ENCODE peak calls at places on chromosomes 1 and 21, in five cellular contexts. One of them, this sample, is unnamed.

GRCh38 chr1:53702287-53702805 is 36.6 kb downstream of the GLIS1 start:
- DNase-seq in stimulated activated CD8-positive, alpha-beta memory T cell treated with anti-CD3 and anti-CD28 coated beads, Interleukin-2, amount 100 ng/mL, for 48 hours: no peak
- DNase-seq in SW480: no peak
- DNase-seq in stimulated activated effector memory CD8-positive, alpha-beta T cell treated with anti-CD3 and anti-CD28 coated beads, Interleukin-12 subunit alpha, Interleukin-12 subunit beta, amount 100 ng/mL, for 72 hours: no peak
- DNase-seq in HEK293T: no peak
- DNase-seq in this sample: no peak

GRCh38 chr1:91569411-91570104 is 68.9 kb downstream of the CDC7 start:
- DNase-seq in stimulated activated CD8-positive, alpha-beta memory T cell treated with anti-CD3 and anti-CD28 coated beads, Interleukin-2, amount 100 ng/mL, for 48 hours: no peak
- DNase-seq in SW480: no peak
- DNase-seq in stimulated activated effector memory CD8-positive, alpha-beta T cell treated with anti-CD3 and anti-CD28 coated beads, Interleukin-12 subunit alpha, Interleukin-12 subunit beta, amount 100 ng/mL, for 72 hours: peak
- DNase-seq in HEK293T: no peak
- DNase-seq in this sample: no peak

GRCh38 chr1:113012149-113012548 is 56.2 kb upstream of the SLC16A1 start:
- DNase-seq in stimulated activated CD8-positive, alpha-beta memory T cell treated with anti-CD3 and anti-CD28 coated beads, Interleukin-2, amount 100 ng/mL, for 48 hours: no peak
- DNase-seq in SW480: peak
- DNase-seq in stimulated activated effector memory CD8-positive, alpha-beta T cell treated with anti-CD3 and anti-CD28 coated beads, Interleukin-12 subunit alpha, Interleukin-12 subunit beta, amount 100 ng/mL, for 72 hours: no peak
- DNase-seq in HEK293T: no peak
- DNase-seq in this sample: no peak

GRCh38 chr1:247552231-247552630 is 3.3 kb downstream of the GCSAML start:
- DNase-seq in stimulated activated CD8-positive, alpha-beta memory T cell treated with anti-CD3 and anti-CD28 coated beads, Interleukin-2, amount 100 ng/mL, for 48 hours: no peak
- DNase-seq in SW480: no peak
- DNase-seq in stimulated activated effector memory CD8-positive, alpha-beta T cell treated with anti-CD3 and anti-CD28 coated beads, Interleukin-12 subunit alpha, Interleukin-12 subunit beta, amount 100 ng/mL, for 72 hours: no peak
- DNase-seq in HEK293T: no peak
- DNase-seq in this sample: no peak

GRCh38 chr1:109268431-109269211 is 14.3 kb downstream of the PSRC1 start:
- DNase-seq in stimulated activated CD8-positive, alpha-beta memory T cell treated with anti-CD3 and anti-CD28 coated beads, Interleukin-2, amount 100 ng/mL, for 48 hours: no peak
- DNase-seq in SW480: no peak
- DNase-seq in stimulated activated effector memory CD8-positive, alpha-beta T cell treated with anti-CD3 and anti-CD28 coated beads, Interleukin-12 subunit alpha, Interleukin-12 subunit beta, amount 100 ng/mL, for 72 hours: no peak
- DNase-seq in HEK293T: no peak
- DNase-seq in this sample: no peak

GRCh38 chr1:43622471-43622870 is 27.5 kb upstream of the KDM4A start:
- DNase-seq in stimulated activated CD8-positive, alpha-beta memory T cell treated with anti-CD3 and anti-CD28 coated beads, Interleukin-2, amount 100 ng/mL, for 48 hours: no peak
- DNase-seq in SW480: no peak
- DNase-seq in stimulated activated effector memory CD8-positive, alpha-beta T cell treated with anti-CD3 and anti-CD28 coated beads, Interleukin-12 subunit alpha, Interleukin-12 subunit beta, amount 100 ng/mL, for 72 hours: no peak
- DNase-seq in HEK293T: no peak
- DNase-seq in this sample: no peak

GRCh38 chr21:28253378-28253777 is 739.3 kb downstream of the LTN1 start:
- DNase-seq in stimulated activated CD8-positive, alpha-beta memory T cell treated with anti-CD3 and anti-CD28 coated beads, Interleukin-2, amount 100 ng/mL, for 48 hours: no peak
- DNase-seq in SW480: no peak
- DNase-seq in stimulated activated effector memory CD8-positive, alpha-beta T cell treated with anti-CD3 and anti-CD28 coated beads, Interleukin-12 subunit alpha, Interleukin-12 subunit beta, amount 100 ng/mL, for 72 hours: no peak
- DNase-seq in HEK293T: no peak
- DNase-seq in this sample: no peak

GRCh38 chr1:56709995-56710394 is 64.9 kb downstream of the PRKAA2 start:
- DNase-seq in stimulated activated CD8-positive, alpha-beta memory T cell treated with anti-CD3 and anti-CD28 coated beads, Interleukin-2, amount 100 ng/mL, for 48 hours: no peak
- DNase-seq in SW480: no peak
- DNase-seq in stimulated activated effector memory CD8-positive, alpha-beta T cell treated with anti-CD3 and anti-CD28 coated beads, Interleukin-12 subunit alpha, Interleukin-12 subunit beta, amount 100 ng/mL, for 72 hours: no peak
- DNase-seq in HEK293T: no peak
- DNase-seq in this sample: no peak